ENCODE peak calls at places on chromosomes 6 and 20, in eight cellular contexts. One of them, this sample, is unnamed.

GRCh38 chr20:35304956-35305355 is 12.7 kb upstream of the FAM83C start:
- DNase-seq in osteoblast: peak
- DNase-seq in ovary: no peak
- DNase-seq in fibroblast of lung: no peak
- DNase-seq in activated CD8-positive, alpha-beta T cell treated with anti-CD3 and anti-CD28 coated beads for 36 hours: no peak
- DNase-seq in omental fat pad: no peak
- DNase-seq in RWPE1: no peak
- DNase-seq in fibroblast of pulmonary artery: no peak
- DNase-seq in this sample: no peak

GRCh38 chr6:47741807-47742206 is 40.0 kb upstream of the OPN5 start:
- DNase-seq in osteoblast: peak
- DNase-seq in ovary: no peak
- DNase-seq in fibroblast of lung: no peak
- DNase-seq in activated CD8-positive, alpha-beta T cell treated with anti-CD3 and anti-CD28 coated beads for 36 hours: peak
- DNase-seq in omental fat pad: no peak
- DNase-seq in RWPE1: peak
- DNase-seq in fibroblast of pulmonary artery: peak
- DNase-seq in this sample: no peak

GRCh38 chr6:137765044-137765443 is 102.0 kb upstream of the TNFAIP3 start:
- DNase-seq in osteoblast: no peak
- DNase-seq in ovary: no peak
- DNase-seq in fibroblast of lung: no peak
- DNase-seq in activated CD8-positive, alpha-beta T cell treated with anti-CD3 and anti-CD28 coated beads for 36 hours: no peak
- DNase-seq in omental fat pad: no peak
- DNase-seq in RWPE1: peak
- DNase-seq in fibroblast of pulmonary artery: no peak
- DNase-seq in this sample: no peak

GRCh38 chr6:110285306-110286060 is 72.7 kb downstream of the METTL24 start:
- DNase-seq in osteoblast: no peak
- DNase-seq in ovary: no peak
- DNase-seq in fibroblast of lung: no peak
- DNase-seq in activated CD8-positive, alpha-beta T cell treated with anti-CD3 and anti-CD28 coated beads for 36 hours: no peak
- DNase-seq in omental fat pad: no peak
- DNase-seq in RWPE1: no peak
- DNase-seq in fibroblast of pulmonary artery: no peak
- DNase-seq in this sample: no peak

GRCh38 chr6:45423901-45424627 is 46.3 kb upstream of the SUPT3H start:
- DNase-seq in osteoblast: peak
- DNase-seq in ovary: peak
- DNase-seq in fibroblast of lung: no peak
- DNase-seq in activated CD8-positive, alpha-beta T cell treated with anti-CD3 and anti-CD28 coated beads for 36 hours: peak
- DNase-seq in omental fat pad: no peak
- DNase-seq in RWPE1: no peak
- DNase-seq in fibroblast of pulmonary artery: no peak
- DNase-seq in this sample: no peak

GRCh38 chr6:8006208-8006607 is 58.0 kb downstream of the BLOC1S5 start:
- DNase-seq in osteoblast: peak
- DNase-seq in ovary: no peak
- DNase-seq in fibroblast of lung: peak
- DNase-seq in activated CD8-positive, alpha-beta T cell treated with anti-CD3 and anti-CD28 coated beads for 36 hours: peak
- DNase-seq in omental fat pad: no peak
- DNase-seq in RWPE1: peak
- DNase-seq in fibroblast of pulmonary artery: peak
- DNase-seq in this sample: no peak

GRCh38 chr20:17897566-17898307 is 70.9 kb downstream of the SNX5 start:
- DNase-seq in osteoblast: no peak
- DNase-seq in ovary: no peak
- DNase-seq in fibroblast of lung: no peak
- DNase-seq in activated CD8-positive, alpha-beta T cell treated with anti-CD3 and anti-CD28 coated beads for 36 hours: no peak
- DNase-seq in omental fat pad: no peak
- DNase-seq in RWPE1: no peak
- DNase-seq in fibroblast of pulmonary artery: no peak
- DNase-seq in this sample: no peak

GRCh38 chr6:63923139-63923739 is 287.6 kb downstream of the PHF3 start:
- DNase-seq in osteoblast: peak
- DNase-seq in ovary: no peak
- DNase-seq in fibroblast of lung: peak
- DNase-seq in activated CD8-positive, alpha-beta T cell treated with anti-CD3 and anti-CD28 coated beads for 36 hours: no peak
- DNase-seq in omental fat pad: no peak
- DNase-seq in RWPE1: peak
- DNase-seq in fibroblast of pulmonary artery: peak
- DNase-seq in this sample: no peak

GRCh38 chr6:63565058-63565726 is 7.1 kb upstream of the LOC128125822 start:
- DNase-seq in osteoblast: no peak
- DNase-seq in ovary: no peak
- DNase-seq in fibroblast of lung: no peak
- DNase-seq in activated CD8-positive, alpha-beta T cell treated with anti-CD3 and anti-CD28 coated beads for 36 hours: no peak
- DNase-seq in omental fat pad: no peak
- DNase-seq in RWPE1: peak
- DNase-seq in fibroblast of pulmonary artery: no peak
- DNase-seq in this sample: no peak

GRCh38 chr20:7520361-7520760 is 419.9 kb downstream of the HAO1 start:
- DNase-seq in osteoblast: no peak
- DNase-seq in ovary: no peak
- DNase-seq in fibroblast of lung: no peak
- DNase-seq in activated CD8-positive, alpha-beta T cell treated with anti-CD3 and anti-CD28 coated beads for 36 hours: no peak
- DNase-seq in omental fat pad: no peak
- DNase-seq in RWPE1: peak
- DNase-seq in fibroblast of pulmonary artery: no peak
- DNase-seq in this sample: no peak

GRCh38 chr20:37238426-37238825 is 23.2 kb downstream of the GHRH start:
- DNase-seq in osteoblast: peak
- DNase-seq in ovary: no peak
- DNase-seq in fibroblast of lung: no peak
- DNase-seq in activated CD8-positive, alpha-beta T cell treated with anti-CD3 and anti-CD28 coated beads for 36 hours: no peak
- DNase-seq in omental fat pad: no peak
- DNase-seq in RWPE1: no peak
- DNase-seq in fibroblast of pulmonary artery: no peak
- DNase-seq in this sample: no peak

GRCh38 chr20:35320396-35321126 is 28.3 kb upstream of the FAM83C start:
- DNase-seq in osteoblast: peak
- DNase-seq in ovary: no peak
- DNase-seq in fibroblast of lung: peak
- DNase-seq in activated CD8-positive, alpha-beta T cell treated with anti-CD3 and anti-CD28 coated beads for 36 hours: no peak
- DNase-seq in omental fat pad: no peak
- DNase-seq in RWPE1: no peak
- DNase-seq in fibroblast of pulmonary artery: peak
- DNase-seq in this sample: no peak

GRCh38 chr6:115601509-115601908 is 459.2 kb downstream of the FRK start:
- DNase-seq in osteoblast: no peak
- DNase-seq in ovary: no peak
- DNase-seq in fibroblast of lung: no peak
- DNase-seq in activated CD8-positive, alpha-beta T cell treated with anti-CD3 and anti-CD28 coated beads for 36 hours: no peak
- DNase-seq in omental fat pad: no peak
- DNase-seq in RWPE1: no peak
- DNase-seq in fibroblast of pulmonary artery: no peak
- DNase-seq in this sample: no peak

GRCh38 chr6:37624606-37625574 is 72.8 kb downstream of the MDGA1 start:
- DNase-seq in osteoblast: peak
- DNase-seq in ovary: no peak
- DNase-seq in fibroblast of lung: peak
- DNase-seq in activated CD8-positive, alpha-beta T cell treated with anti-CD3 and anti-CD28 coated beads for 36 hours: no peak
- DNase-seq in omental fat pad: no peak
- DNase-seq in RWPE1: peak
- DNase-seq in fibroblast of pulmonary artery: no peak
- DNase-seq in this sample: no peak

GRCh38 chr6:572596-573265 is 84.2 kb downstream of the HUS1B start:
- DNase-seq in osteoblast: no peak
- DNase-seq in ovary: no peak
- DNase-seq in fibroblast of lung: no peak
- DNase-seq in activated CD8-positive, alpha-beta T cell treated with anti-CD3 and anti-CD28 coated beads for 36 hours: no peak
- DNase-seq in omental fat pad: no peak
- DNase-seq in RWPE1: no peak
- DNase-seq in fibroblast of pulmonary artery: peak
- DNase-seq in this sample: no peak

GRCh38 chr6:142570221-142570671 is 268.4 kb downstream of the ADGRG6 start:
- DNase-seq in osteoblast: no peak
- DNase-seq in ovary: no peak
- DNase-seq in fibroblast of lung: peak
- DNase-seq in activated CD8-positive, alpha-beta T cell treated with anti-CD3 and anti-CD28 coated beads for 36 hours: no peak
- DNase-seq in omental fat pad: no peak
- DNase-seq in RWPE1: peak
- DNase-seq in fibroblast of pulmonary artery: peak
- DNase-seq in this sample: no peak

GRCh38 chr6:44270526-44271405 is 516 bp downstream of the TMEM151B start:
- DNase-seq in osteoblast: peak
- DNase-seq in ovary: no peak
- DNase-seq in fibroblast of lung: no peak
- DNase-seq in activated CD8-positive, alpha-beta T cell treated with anti-CD3 and anti-CD28 coated beads for 36 hours: no peak
- DNase-seq in omental fat pad: no peak
- DNase-seq in RWPE1: no peak
- DNase-seq in fibroblast of pulmonary artery: no peak
- DNase-seq in this sample: peak

GRCh38 chr20:19056909-19057308 is 155.5 kb upstream of the SLC24A3 start:
- DNase-seq in osteoblast: no peak
- DNase-seq in ovary: no peak
- DNase-seq in fibroblast of lung: no peak
- DNase-seq in activated CD8-positive, alpha-beta T cell treated with anti-CD3 and anti-CD28 coated beads for 36 hours: peak
- DNase-seq in omental fat pad: no peak
- DNase-seq in RWPE1: no peak
- DNase-seq in fibroblast of pulmonary artery: no peak
- DNase-seq in this sample: no peak

GRCh38 chr6:2378891-2379652 is 133.7 kb upstream of the GMDS start:
- DNase-seq in osteoblast: peak
- DNase-seq in ovary: no peak
- DNase-seq in fibroblast of lung: peak
- DNase-seq in activated CD8-positive, alpha-beta T cell treated with anti-CD3 and anti-CD28 coated beads for 36 hours: peak
- DNase-seq in omental fat pad: no peak
- DNase-seq in RWPE1: peak
- DNase-seq in fibroblast of pulmonary artery: peak
- DNase-seq in this sample: no peak

GRCh38 chr6:52115891-52116604 is 28.6 kb upstream of the PKHD1 start:
- DNase-seq in osteoblast: no peak
- DNase-seq in ovary: no peak
- DNase-seq in fibroblast of lung: no peak
- DNase-seq in activated CD8-positive, alpha-beta T cell treated with anti-CD3 and anti-CD28 coated beads for 36 hours: no peak
- DNase-seq in omental fat pad: no peak
- DNase-seq in RWPE1: no peak
- DNase-seq in fibroblast of pulmonary artery: no peak
- DNase-seq in this sample: no peak

GRCh38 chr20:12788936-12789335 is 219.8 kb upstream of the SPTLC3 start:
- DNase-seq in osteoblast: no peak
- DNase-seq in ovary: no peak
- DNase-seq in fibroblast of lung: no peak
- DNase-seq in activated CD8-positive, alpha-beta T cell treated with anti-CD3 and anti-CD28 coated beads for 36 hours: no peak
- DNase-seq in omental fat pad: no peak
- DNase-seq in RWPE1: no peak
- DNase-seq in fibroblast of pulmonary artery: no peak
- DNase-seq in this sample: no peak

DNA sequence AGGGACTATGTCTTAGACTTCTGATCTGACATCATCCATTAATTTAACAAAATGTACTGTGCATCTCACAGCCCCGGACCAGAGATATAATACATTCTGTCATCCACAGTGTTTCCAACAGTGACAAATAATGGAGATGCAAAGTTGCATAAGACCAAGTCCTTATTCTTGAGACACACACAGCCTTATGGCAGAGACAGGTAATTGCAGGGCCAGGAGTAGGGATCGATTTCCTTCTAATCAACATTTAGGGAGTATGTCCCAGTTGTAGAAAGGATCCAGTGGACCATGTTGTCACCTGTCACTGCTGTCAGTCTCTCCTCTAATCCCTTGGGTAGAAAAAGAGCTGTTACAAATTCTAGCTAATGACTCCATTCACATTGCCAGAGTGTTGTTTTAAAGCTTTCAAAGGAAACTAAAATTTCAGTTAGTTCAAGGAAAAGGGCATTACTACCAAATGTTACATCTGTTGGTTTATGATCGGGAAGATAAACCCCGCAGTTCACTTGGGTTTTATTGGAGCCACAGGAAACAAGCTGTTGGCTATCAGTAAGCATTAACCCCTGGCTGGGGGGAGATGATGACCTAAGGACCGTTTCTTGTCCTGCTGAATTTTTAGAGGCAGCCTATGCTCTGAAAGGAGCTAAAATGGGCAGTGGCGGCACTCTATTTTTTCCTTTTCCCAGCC is 111.4 kb upstream of the ATXN1 start:
- DNase-seq in osteoblast: peak
- DNase-seq in ovary: no peak
- DNase-seq in fibroblast of lung: no peak
- DNase-seq in activated CD8-positive, alpha-beta T cell treated with anti-CD3 and anti-CD28 coated beads for 36 hours: no peak
- DNase-seq in omental fat pad: no peak
- DNase-seq in RWPE1: no peak
- DNase-seq in fibroblast of pulmonary artery: no peak
- DNase-seq in this sample: no peak
- TF ChIP-seq CTCF in osteoblast: no peak
- TF ChIP-seq CTCF in ovary: no peak
- TF ChIP-seq CTCF in fibroblast of lung: no peak
- TF ChIP-seq CTCF in activated CD8-positive, alpha-beta T cell treated with anti-CD3 and anti-CD28 coated beads for 36 hours: no peak
- TF ChIP-seq CTCF in omental fat pad: no peak
- TF ChIP-seq CTCF in RWPE1: no peak
- TF ChIP-seq CTCF in fibroblast of pulmonary artery: no peak
- TF ChIP-seq CTCF in this sample: no peak

GRCh38 chr6:156662025-156662445 is 115.1 kb upstream of the ARID1B start:
- DNase-seq in osteoblast: no peak
- DNase-seq in ovary: no peak
- DNase-seq in fibroblast of lung: no peak
- DNase-seq in activated CD8-positive, alpha-beta T cell treated with anti-CD3 and anti-CD28 coated beads for 36 hours: peak
- DNase-seq in omental fat pad: no peak
- DNase-seq in RWPE1: no peak
- DNase-seq in fibroblast of pulmonary artery: no peak
- DNase-seq in this sample: peak
- TF ChIP-seq CTCF in osteoblast: peak
- TF ChIP-seq CTCF in ovary: no peak
- TF ChIP-seq CTCF in fibroblast of lung: peak
- TF ChIP-seq CTCF in activated CD8-positive, alpha-beta T cell treated with anti-CD3 and anti-CD28 coated beads for 36 hours: peak
- TF ChIP-seq CTCF in omental fat pad: no peak
- TF ChIP-seq CTCF in RWPE1: no peak
- TF ChIP-seq CTCF in fibroblast of pulmonary artery: peak
- TF ChIP-seq CTCF in this sample: peak

DNA sequence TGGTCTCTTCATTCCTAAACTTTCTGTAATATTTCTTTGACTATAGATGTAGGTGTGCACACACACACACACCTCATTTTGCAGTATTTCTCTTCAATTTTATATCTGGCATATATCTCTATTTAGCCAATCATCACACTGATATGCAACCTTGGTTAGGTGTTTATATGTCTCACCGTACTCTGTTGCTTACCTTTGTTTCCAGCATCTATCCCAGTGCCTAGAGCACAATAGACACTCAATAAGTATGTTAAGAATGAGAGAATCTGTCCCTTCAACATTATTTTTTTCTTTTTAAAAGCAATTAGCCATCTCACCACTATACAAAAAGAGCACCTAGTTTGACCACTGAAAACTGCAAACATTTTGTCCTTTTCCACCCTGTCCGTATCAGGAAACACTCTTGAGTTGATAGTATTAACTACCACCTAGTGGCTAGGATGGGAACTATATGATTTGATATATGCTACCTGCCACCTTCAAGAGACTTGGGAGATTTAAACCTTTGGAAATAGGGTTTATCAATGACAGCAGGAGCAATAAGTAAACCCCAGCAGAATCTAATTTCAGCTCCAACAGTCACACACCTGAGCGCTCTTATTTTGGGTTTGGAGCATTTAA is 48.7 kb upstream of the RSPO3 start:
- DNase-seq in osteoblast: no peak
- DNase-seq in ovary: no peak
- DNase-seq in fibroblast of lung: peak
- DNase-seq in activated CD8-positive, alpha-beta T cell treated with anti-CD3 and anti-CD28 coated beads for 36 hours: no peak
- DNase-seq in omental fat pad: no peak
- DNase-seq in RWPE1: peak
- DNase-seq in fibroblast of pulmonary artery: peak
- DNase-seq in this sample: no peak
- TF ChIP-seq CTCF in osteoblast: peak
- TF ChIP-seq CTCF in ovary: no peak
- TF ChIP-seq CTCF in fibroblast of lung: peak
- TF ChIP-seq CTCF in activated CD8-positive, alpha-beta T cell treated with anti-CD3 and anti-CD28 coated beads for 36 hours: peak
- TF ChIP-seq CTCF in omental fat pad: no peak
- TF ChIP-seq CTCF in RWPE1: no peak
- TF ChIP-seq CTCF in fibroblast of pulmonary artery: peak
- TF ChIP-seq CTCF in this sample: peak

GRCh38 chr6:53651149-53651763 is 14.3 kb downstream of the KLHL31 start:
- DNase-seq in osteoblast: no peak
- DNase-seq in ovary: peak
- DNase-seq in fibroblast of lung: peak
- DNase-seq in activated CD8-positive, alpha-beta T cell treated with anti-CD3 and anti-CD28 coated beads for 36 hours: peak
- DNase-seq in omental fat pad: no peak
- DNase-seq in RWPE1: peak
- DNase-seq in fibroblast of pulmonary artery: peak
- DNase-seq in this sample: peak
- TF ChIP-seq CTCF in osteoblast: peak
- TF ChIP-seq CTCF in ovary: peak
- TF ChIP-seq CTCF in fibroblast of lung: peak
- TF ChIP-seq CTCF in activated CD8-positive, alpha-beta T cell treated with anti-CD3 and anti-CD28 coated beads for 36 hours: peak
- TF ChIP-seq CTCF in omental fat pad: no peak
- TF ChIP-seq CTCF in RWPE1: no peak
- TF ChIP-seq CTCF in fibroblast of pulmonary artery: peak
- TF ChIP-seq CTCF in this sample: peak